ENCODE peak calls at places on chromosomes 16 and 17, in five cellular contexts. D, G, J, H and C are unnamed samples.

GRCh38 chr16:11405331-11406176 is 60.3 kb downstream of the RMI2 start:
- DNase-seq in D (peak; percentile 59), G (peak; percentile 67), J (no peak), H (peak; percentile 65), C (peak; percentile 58)

GRCh38 chr17:83057793-83058477 is 21.5 kb upstream of the METRNL start:
- DNase-seq in D (peak; percentile 21), G (no peak), J (no peak), H (no peak), C (no peak)

GRCh38 chr16:48959204-48959603 is 322.4 kb downstream of the CBLN1 start:
- DNase-seq in D (no peak), G (no peak), J (no peak), H (no peak), C (no peak)

GRCh38 chr17:13311301-13311700 is 290.4 kb downstream of the HS3ST3A1 start:
- DNase-seq in D (no peak), G (no peak), J (no peak), H (no peak), C (no peak)

GRCh38 chr16:57637020-57637419 is 8.6 kb downstream of the ADGRG1 start:
- DNase-seq in D (no peak), G (no peak), J (no peak), H (no peak), C (no peak)

GRCh38 chr16:72840591-72841381 is 207.1 kb downstream of the ZFHX3 start:
- DNase-seq in D (no peak), G (no peak), J (no peak), H (no peak), C (no peak)

GRCh38 chr17:37791434-37791833 is 46.6 kb upstream of the HNF1B start:
- DNase-seq in D (peak; percentile 19), G (peak; percentile 45), J (no peak), H (peak; percentile 72), C (peak; percentile 27)

GRCh38 chr17:82400206-82400605 is 17.9 kb upstream of the HEXD start:
- DNase-seq in D (no peak), G (no peak), J (no peak), H (no peak), C (no peak)

GRCh38 chr16:85151603-85152413 is 39.5 kb upstream of the CIBAR2 start:
- DNase-seq in D (peak; percentile 93), G (no peak), J (no peak), H (peak; percentile 92), C (no peak)

GRCh38 chr16:67801889-67802288 is 4.5 kb downstream of the RANBP10 start:
- DNase-seq in D (no peak), G (no peak), J (peak; percentile 57), H (no peak), C (no peak)

GRCh38 chr16:78244131-78244899 is 144.9 kb downstream of the WWOX start:
- DNase-seq in D (no peak), G (no peak), J (no peak), H (no peak), C (no peak)

GRCh38 chr16:73536931-73537330 is 489.0 kb upstream of the ZFHX3 start:
- DNase-seq in D (no peak), G (no peak), J (no peak), H (no peak), C (no peak)

GRCh38 chr16:4058386-4058785 is 57.9 kb downstream of the ADCY9 start:
- DNase-seq in D (no peak), G (no peak), J (no peak), H (no peak), C (no peak)

GRCh38 chr16:24758373-24758772 is 28.9 kb downstream of the TNRC6A start:
- DNase-seq in D (no peak), G (no peak), J (no peak), H (no peak), C (no peak)

GRCh38 chr16:87132361-87133014 is 184.7 kb downstream of the C16orf95 start:
- DNase-seq in D (no peak), G (peak; percentile 73), J (no peak), H (no peak), C (no peak)

GRCh38 chr17:4026255-4026654 is 62.0 kb upstream of the ATP2A3 start:
- DNase-seq in D (no peak), G (no peak), J (no peak), H (no peak), C (no peak)

GRCh38 chr17:6530324-6530920 is 25.9 kb downstream of the PITPNM3 start:
- DNase-seq in D (no peak), G (no peak), J (no peak), H (no peak), C (no peak)

DNA sequence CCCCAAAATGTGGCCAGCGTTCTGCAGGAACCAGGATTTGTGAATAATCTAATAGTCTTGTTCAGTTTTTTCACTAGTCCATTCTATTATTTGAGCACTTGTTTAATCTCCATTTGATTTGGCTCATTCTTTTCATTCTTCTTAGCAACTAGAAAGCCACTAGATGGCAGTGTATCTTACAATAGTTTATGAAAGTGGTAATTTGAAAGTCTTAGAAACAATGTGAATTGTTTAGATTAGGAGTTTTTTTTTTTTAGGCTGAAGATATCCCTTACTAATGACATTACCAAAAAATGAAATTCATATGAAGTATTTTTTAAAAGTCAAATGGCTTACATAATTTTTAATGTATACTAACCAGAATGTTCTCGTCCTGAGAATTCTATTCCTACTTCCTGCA is 6.7 kb downstream of the ERI2 start:
- DNase-seq in D (no peak), G (peak; percentile 18), J (no peak), H (no peak), C (no peak)
- TF ChIP-seq FOXM1 in D (no peak), G (no peak), J (no peak), H (no peak), C (no peak)

DNA sequence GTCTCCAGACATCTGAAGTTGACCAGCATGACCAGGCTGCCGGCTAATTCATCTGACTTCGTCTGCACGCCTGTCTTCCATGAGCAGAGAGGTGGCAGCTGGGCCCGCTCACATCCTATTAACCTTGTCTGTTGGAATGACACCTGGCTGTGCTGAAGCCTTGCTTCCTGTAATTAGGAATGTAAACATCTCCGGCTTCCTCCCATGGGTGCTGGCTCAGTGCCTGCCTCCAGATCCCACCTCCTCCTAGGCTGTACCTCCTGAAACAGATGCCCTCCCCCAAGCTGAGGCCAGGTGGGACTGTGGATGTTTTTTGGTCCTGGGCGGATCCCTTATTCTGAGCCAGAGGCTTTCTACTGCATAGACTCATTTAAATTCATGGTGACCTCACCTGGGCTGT is 296.3 kb downstream of the HS3ST4 start:
- DNase-seq in D (no peak), G (no peak), J (no peak), H (no peak), C (no peak)
- TF ChIP-seq FOXM1 in D (no peak), G (no peak), J (no peak), H (no peak), C (no peak)

DNA sequence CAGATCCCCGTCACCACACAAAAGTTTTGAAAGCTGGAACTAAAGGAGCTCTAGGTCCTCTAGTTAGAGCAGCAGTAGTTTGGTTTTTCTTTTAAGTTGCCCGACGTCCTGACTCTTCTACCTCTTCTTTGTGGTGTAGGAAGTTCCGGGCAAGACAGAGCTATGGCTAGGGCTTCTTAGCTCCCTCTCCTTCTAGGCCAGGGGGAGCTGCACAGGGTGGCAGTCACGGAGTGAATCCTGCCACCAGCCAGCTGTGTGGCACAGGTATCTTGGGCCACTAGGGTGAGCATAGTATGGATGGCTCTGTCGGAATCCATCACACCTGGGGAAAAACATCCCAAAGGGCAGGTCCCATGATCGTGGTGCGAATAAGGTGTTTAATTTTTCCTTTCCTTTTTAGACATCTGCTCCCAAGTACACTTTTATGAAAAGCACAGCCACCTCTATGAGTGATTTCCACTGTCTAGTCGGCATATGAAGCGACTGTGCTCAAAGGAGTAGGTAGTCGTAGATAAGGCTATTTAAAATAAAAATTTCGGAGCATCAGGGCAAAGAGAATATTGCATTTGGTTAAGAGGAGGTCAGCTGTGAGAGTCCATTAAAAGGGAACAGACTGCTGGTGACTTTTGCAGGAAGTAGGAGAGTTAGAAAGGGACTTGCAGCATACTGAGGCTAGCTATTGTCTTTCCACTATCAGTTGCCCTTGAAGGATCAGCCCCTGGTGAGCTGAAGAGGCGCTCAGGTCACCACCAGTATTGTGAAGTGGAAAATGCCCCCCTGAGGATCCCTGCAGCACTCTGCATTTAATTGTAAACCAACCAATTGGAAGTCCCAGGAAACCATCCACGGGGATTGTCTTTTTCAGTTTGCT is 2.1 kb downstream of the PRKCA start:
- DNase-seq in D (peak; percentile 63), G (peak; percentile 49), J (no peak), H (peak; percentile 23), C (peak; percentile 11)
- TF ChIP-seq FOXM1 in D (no peak), G (no peak), J (no peak), H (no peak), C (no peak)

DNA sequence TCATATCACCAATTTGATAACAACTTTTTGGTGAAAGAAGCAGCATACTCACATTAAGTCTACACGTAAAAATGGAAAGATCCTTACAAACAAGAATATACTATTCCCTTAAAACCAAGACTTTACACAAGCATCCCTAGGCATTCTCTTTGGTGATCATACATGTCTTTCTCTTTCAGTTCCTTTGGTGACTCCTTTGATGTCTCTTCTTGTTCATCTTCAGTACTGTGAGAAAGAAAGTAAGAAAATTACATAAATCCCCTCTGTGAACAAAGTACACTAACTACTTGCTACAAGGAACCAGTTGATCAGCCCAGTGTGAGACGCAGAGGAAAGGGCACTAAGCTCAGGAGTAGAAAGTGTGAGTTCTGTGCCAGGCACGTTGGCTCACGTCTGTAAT is 59.6 kb upstream of the MTMR4 start:
- DNase-seq in D (no peak), G (no peak), J (no peak), H (no peak), C (no peak)
- TF ChIP-seq FOXM1 in D (no peak), G (no peak), J (no peak), H (no peak), C (no peak)

GRCh38 chr16:74837056-74837455 is 62.4 kb upstream of the FA2H start:
- DNase-seq in D (no peak), G (no peak), J (no peak), H (no peak), C (no peak)
- TF ChIP-seq FOXM1 in D (no peak), G (no peak), J (no peak), H (no peak), C (no peak)

GRCh38 chr17:28338056-28338768 is 2.7 kb downstream of the TNFAIP1 start:
- DNase-seq in D (no peak), G (no peak), J (no peak), H (no peak), C (no peak)
- TF ChIP-seq FOXM1 in D (no peak), G (no peak), J (no peak), H (no peak), C (no peak)

GRCh38 chr17:75785770-75786538 is 1.3 kb downstream of the UNK start:
- DNase-seq in D (peak; percentile 42), G (no peak), J (no peak), H (no peak), C (no peak)

GRCh38 chr17:75784473-75785015 is at the start of gene UNK:
- DNase-seq in D (peak; percentile 99), G (peak; percentile 99), J (peak; percentile 96), H (peak; percentile 91), C (peak; percentile 95)

GRCh38 chr17:75785016-75785769 is 587 bp downstream of the UNK start:
- DNase-seq in D (peak; percentile 94), G (peak; percentile 87), J (peak; percentile 67), H (peak; percentile 89), C (peak; percentile 83)

GRCh38 chr17:75783803-75784472 is 668 bp upstream of the UNK start:
- DNase-seq in D (no peak), G (no peak), J (no peak), H (no peak), C (no peak)

GRCh38 chr17:75783069-75783783 is 1.4 kb upstream of the UNK start:
- DNase-seq in D (peak; percentile 30), G (peak; percentile 52), J (peak; percentile 83), H (no peak), C (no peak)
- TF ChIP-seq FOXM1 in D (no peak), G (no peak), J (no peak), H (peak; percentile 36), C (no peak)

GRCh38 chr17:35345926-35346771 is 27.3 kb downstream of the SLFN11 start:
- DNase-seq in D (peak; percentile 10), G (no peak), J (no peak), H (no peak), C (no peak)
- TF ChIP-seq FOXM1 in D (no peak), G (no peak), J (no peak), H (no peak), C (no peak)